ENCODE peak calls at places on chromosomes 12 and 14, in four cellular contexts. One of them, this sample, is unnamed.

GRCh38 chr12:59737725-59738463 is 142.1 kb downstream of the SLC16A7 start:
- DNase-seq in endothelial cell of umbilical vein: no peak
- DNase-seq in AG04450: no peak
- DNase-seq in pancreas: no peak
- DNase-seq in this sample: no peak

GRCh38 chr14:86575141-86575540 is 1045.2 kb downstream of the FLRT2 start:
- DNase-seq in endothelial cell of umbilical vein: no peak
- DNase-seq in AG04450: no peak
- DNase-seq in pancreas: no peak
- DNase-seq in this sample: no peak

GRCh38 chr12:26182377-26182776 is 13.0 kb upstream of the SSPN start:
- DNase-seq in endothelial cell of umbilical vein: no peak
- DNase-seq in AG04450: no peak
- DNase-seq in pancreas: no peak
- DNase-seq in this sample: no peak

GRCh38 chr14:30767624-30768023 is 106.7 kb upstream of the COCH start:
- DNase-seq in endothelial cell of umbilical vein: no peak
- DNase-seq in AG04450: no peak
- DNase-seq in pancreas: no peak
- DNase-seq in this sample: no peak

GRCh38 chr14:57171903-57172302 is 96.8 kb downstream of the EXOC5 start:
- DNase-seq in endothelial cell of umbilical vein: no peak
- DNase-seq in AG04450: no peak
- DNase-seq in pancreas: no peak
- DNase-seq in this sample: no peak

GRCh38 chr12:82608706-82609105 is 78.0 kb upstream of the TMTC2 start:
- DNase-seq in endothelial cell of umbilical vein: no peak
- DNase-seq in AG04450: no peak
- DNase-seq in pancreas: no peak
- DNase-seq in this sample: no peak

GRCh38 chr12:18970603-18971002 is 158.9 kb upstream of the PLEKHA5 start:
- DNase-seq in endothelial cell of umbilical vein: no peak
- DNase-seq in AG04450: no peak
- DNase-seq in pancreas: no peak
- DNase-seq in this sample: no peak

GRCh38 chr14:100339757-100340453 is 16.8 kb downstream of the SLC25A47 start:
- DNase-seq in endothelial cell of umbilical vein: no peak
- DNase-seq in AG04450: no peak
- DNase-seq in pancreas: no peak
- DNase-seq in this sample: peak; percentile 20

GRCh38 chr14:57748279-57748678 is 117.6 kb downstream of the SLC35F4 start:
- DNase-seq in endothelial cell of umbilical vein: no peak
- DNase-seq in AG04450: no peak
- DNase-seq in pancreas: no peak
- DNase-seq in this sample: no peak

GRCh38 chr14:63759454-63759853 is 31.6 kb upstream of the SGPP1 start:
- DNase-seq in endothelial cell of umbilical vein: no peak
- DNase-seq in AG04450: no peak
- DNase-seq in pancreas: no peak
- DNase-seq in this sample: no peak

DNA sequence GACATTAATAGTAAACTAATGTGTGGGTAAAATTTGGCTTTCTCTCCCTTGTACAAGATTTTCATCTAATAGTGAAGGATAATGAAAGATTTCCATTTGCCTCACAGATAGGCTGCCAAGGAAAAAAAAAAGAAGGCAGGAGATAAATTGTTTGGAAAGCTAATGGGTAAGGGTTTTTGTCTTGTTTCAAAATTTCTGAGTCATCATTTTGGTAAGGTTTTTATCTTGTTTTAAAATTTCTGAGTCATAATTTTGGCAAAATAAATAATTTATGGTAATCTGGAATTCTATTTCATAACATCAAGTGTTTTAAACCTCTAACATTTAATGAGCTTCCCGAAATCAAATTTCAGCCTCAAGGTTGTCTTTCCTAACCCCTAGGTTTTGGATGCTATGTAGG is 1035.7 kb upstream of the FBXO33 start:
- DNase-seq in endothelial cell of umbilical vein: no peak
- DNase-seq in AG04450: no peak
- DNase-seq in pancreas: no peak
- DNase-seq in this sample: no peak
- H3K9me3 ChIP-seq in endothelial cell of umbilical vein: peaks cover 4% of the 10 kb centered on the region
- H3K9me3 ChIP-seq in AG04450: peaks cover 19% of the 10 kb centered on the region
- H3K9me3 ChIP-seq in pancreas: no peaks in the 10 kb centered on the region
- H3K9me3 ChIP-seq in this sample: no peaks in the 10 kb centered on the region

GRCh38 chr12:94148841-94149780 is 734 bp downstream of the PLXNC1 start:
- DNase-seq in endothelial cell of umbilical vein: no peak
- DNase-seq in AG04450: no peak
- DNase-seq in pancreas: peak; percentile 46
- DNase-seq in this sample: peak; percentile 71
- TF ChIP-seq CTCF in endothelial cell of umbilical vein: no peak
- TF ChIP-seq CTCF in AG04450: peak; percentile 22
- TF ChIP-seq CTCF in pancreas: no peak
- TF ChIP-seq CTCF in this sample: peak; percentile 41

DNA sequence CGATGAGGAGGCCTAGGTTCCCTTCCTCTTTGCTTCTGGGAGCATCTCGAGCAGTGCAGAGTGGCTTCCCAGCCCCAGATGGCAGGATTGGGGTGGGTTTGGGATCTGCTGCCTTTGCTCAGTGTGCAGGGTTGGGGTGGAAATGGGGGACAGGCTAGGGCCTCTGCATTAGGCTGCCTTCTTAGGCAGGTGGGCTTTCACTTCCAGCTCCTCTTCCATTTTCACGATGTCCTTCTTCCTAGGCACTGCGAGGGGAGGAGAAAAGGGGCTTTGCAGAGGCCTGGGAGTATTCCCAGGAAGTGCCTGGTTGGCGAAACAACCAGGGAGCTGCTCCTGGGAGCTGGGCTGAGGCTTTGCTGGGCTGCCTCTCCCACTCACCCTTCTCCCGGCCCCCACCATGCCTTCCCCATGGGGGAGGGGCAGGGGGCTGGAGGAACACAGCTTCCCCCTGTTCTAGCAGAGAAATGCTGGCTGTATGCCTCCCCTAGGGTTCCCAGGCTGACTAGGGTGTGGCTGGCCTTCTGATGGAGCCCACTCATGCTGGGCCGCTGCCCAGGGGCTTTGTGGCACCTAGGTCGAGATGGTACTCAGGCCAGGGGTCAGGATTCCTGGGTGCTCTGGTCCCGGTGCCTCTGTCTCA is 2.4 kb downstream of the NR4A1 start:
- DNase-seq in endothelial cell of umbilical vein: no peak
- DNase-seq in AG04450: no peak
- DNase-seq in pancreas: peak; percentile 55
- DNase-seq in this sample: no peak
- H3K4me3 ChIP-seq in endothelial cell of umbilical vein: no peak overlapping the region
- H3K4me3 ChIP-seq in AG04450: no peak overlapping the region
- H3K4me3 ChIP-seq in pancreas: peak overlapping the region; percentile 52
- H3K4me3 ChIP-seq in this sample: peak overlapping the region; percentile 58

DNA sequence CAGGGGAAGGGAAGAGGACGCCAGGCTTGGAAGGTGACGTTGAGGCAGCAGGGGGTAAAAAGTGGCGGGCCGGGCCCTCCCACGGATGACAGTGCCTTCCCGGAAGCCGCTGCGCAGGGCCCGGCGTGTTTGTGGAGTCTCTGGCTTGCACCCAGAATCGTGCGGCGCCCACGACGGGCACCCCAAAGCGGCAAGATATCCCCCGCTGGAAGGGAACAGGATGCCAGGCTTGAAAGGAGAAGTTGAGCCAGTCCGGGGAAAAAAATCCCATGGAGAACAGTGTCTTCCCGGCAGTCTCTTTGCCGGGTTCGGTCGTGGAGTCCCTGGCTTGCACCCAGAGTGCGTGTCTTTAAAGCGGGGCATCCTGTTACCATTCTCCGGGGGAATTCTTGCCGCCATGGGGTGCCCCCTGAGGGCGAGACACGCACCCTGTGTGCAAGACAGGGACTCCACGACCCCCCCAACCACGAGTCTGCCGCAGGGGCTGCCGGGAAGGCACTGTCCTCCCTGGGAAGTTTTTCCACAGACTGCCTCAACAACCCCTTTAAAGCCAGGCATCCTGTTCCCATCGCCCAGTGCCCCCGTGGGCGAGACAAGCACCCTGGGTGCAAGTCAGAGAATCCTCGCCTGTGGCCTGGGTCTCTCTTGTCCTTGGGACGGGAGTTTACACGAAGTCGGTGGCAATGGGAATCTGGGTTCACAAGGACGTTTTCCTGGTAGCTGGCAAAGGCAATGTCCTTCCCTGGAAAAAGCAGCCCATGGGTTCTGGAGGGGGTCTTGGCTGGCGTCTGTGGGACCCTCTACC is 156.1 kb upstream of the ALG10B start:
- DNase-seq in endothelial cell of umbilical vein: no peak
- DNase-seq in AG04450: no peak
- DNase-seq in pancreas: no peak
- DNase-seq in this sample: no peak
- H3K9me3 ChIP-seq in endothelial cell of umbilical vein: peaks cover 5% of the 10 kb centered on the region
- H3K9me3 ChIP-seq in AG04450: peaks cover 84% of the 10 kb centered on the region
- H3K9me3 ChIP-seq in pancreas: no peaks in the 10 kb centered on the region
- H3K9me3 ChIP-seq in this sample: no peaks in the 10 kb centered on the region

DNA sequence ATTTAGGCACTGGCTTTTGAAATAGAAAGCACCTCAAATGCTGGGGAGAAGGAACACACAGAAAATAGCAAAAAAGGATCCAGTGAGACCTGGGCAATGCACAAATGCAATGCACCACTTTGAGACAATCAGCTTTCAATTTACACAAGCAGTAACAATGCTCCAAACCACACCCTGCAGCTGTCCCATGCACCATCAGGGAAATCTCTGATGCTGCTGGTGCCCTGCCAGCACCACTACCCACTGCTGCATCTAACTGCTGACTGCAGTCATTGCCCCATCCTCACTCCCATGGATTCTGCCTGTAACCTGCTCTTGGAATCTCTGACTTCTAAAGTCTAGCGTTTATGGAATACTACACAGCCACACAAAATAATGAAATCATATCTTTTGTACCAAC is 21.0 kb upstream of the HMGA2 start:
- DNase-seq in endothelial cell of umbilical vein: no peak
- DNase-seq in AG04450: no peak
- DNase-seq in pancreas: no peak
- DNase-seq in this sample: no peak
- TF ChIP-seq CTCF in endothelial cell of umbilical vein: no peak
- TF ChIP-seq CTCF in AG04450: no peak
- TF ChIP-seq CTCF in pancreas: no peak
- TF ChIP-seq CTCF in this sample: no peak

DNA sequence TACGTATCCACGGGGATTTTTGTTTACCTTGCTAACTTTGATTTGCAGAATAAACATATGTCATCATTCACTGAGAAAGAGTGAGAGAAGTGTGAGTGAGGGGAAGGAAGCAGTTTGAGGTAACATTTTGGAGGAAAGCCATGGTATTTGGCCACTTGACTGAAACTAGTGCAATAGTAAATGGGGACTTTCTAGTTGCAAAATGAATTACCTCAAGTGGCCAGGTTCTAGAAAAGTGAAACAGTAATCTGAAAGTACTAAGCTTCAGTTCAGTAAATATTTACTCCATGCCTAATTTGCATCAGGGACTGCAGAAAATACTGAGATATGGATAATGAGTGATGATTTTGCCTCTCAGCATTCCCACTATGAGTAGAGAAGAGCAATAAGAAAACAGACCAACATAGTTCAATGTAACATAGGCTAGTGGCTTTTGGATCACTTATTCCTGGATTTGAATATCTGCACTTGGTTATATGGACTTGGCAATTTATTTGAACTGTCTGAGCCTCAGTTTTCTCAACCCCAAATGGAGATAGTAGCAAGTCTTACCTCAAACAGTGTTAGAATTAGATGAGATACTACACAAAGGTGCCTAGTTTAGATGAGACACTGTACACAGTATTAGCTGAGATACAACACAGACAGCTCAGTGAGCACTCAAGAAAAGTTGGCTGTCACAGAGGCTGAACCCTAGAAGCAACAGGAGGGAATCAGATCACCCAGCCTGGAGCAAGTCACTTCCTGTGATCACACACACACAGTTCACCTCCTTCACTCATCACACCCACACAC is 439.1 kb downstream of the NPAS3 start:
- DNase-seq in endothelial cell of umbilical vein: no peak
- DNase-seq in AG04450: no peak
- DNase-seq in pancreas: no peak
- DNase-seq in this sample: no peak
- H3K4me3 ChIP-seq in endothelial cell of umbilical vein: no peak overlapping the region
- H3K4me3 ChIP-seq in AG04450: no peak overlapping the region
- H3K4me3 ChIP-seq in pancreas: no peak overlapping the region
- H3K4me3 ChIP-seq in this sample: no peak overlapping the region

This sample was measured in lower lobe of right lung.